ENCODE peak calls at places on chromosomes 1 and 21, in six cellular contexts. One of them, this sample, is unnamed.

GRCh38 chr1:160219062-160219929 is 14.1 kb downstream of the PEA15 start:
- DNase-seq in aorta: no peak
- DNase-seq in stomach: peak
- DNase-seq in left colon: peak
- DNase-seq in GM23248: peak
- DNase-seq in SW480: peak
- DNase-seq in this sample: no peak

GRCh38 chr1:100604372-100604771 is 66.4 kb downstream of the GPR88 start:
- DNase-seq in aorta: no peak
- DNase-seq in left colon: no peak
- DNase-seq in stomach: no peak
- DNase-seq in SW480: no peak
- DNase-seq in GM23248: no peak
- DNase-seq in this sample: no peak

GRCh38 chr1:172719066-172719627 is 60.2 kb downstream of the FASLG start:
- DNase-seq in SW480: peak
- DNase-seq in aorta: no peak
- DNase-seq in left colon: no peak
- DNase-seq in stomach: no peak
- DNase-seq in GM23248: peak
- DNase-seq in this sample: no peak

GRCh38 chr1:154474802-154475201 is 27.2 kb upstream of the TDRD10 start:
- DNase-seq in aorta: no peak
- DNase-seq in left colon: peak
- DNase-seq in GM23248: peak
- DNase-seq in stomach: peak
- DNase-seq in SW480: no peak
- DNase-seq in this sample: peak

GRCh38 chr1:79726911-79727310 is 720.4 kb upstream of the ADGRL4 start:
- DNase-seq in stomach: no peak
- DNase-seq in SW480: no peak
- DNase-seq in left colon: no peak
- DNase-seq in GM23248: no peak
- DNase-seq in aorta: no peak
- DNase-seq in this sample: no peak

GRCh38 chr1:147580200-147580557 is 38.9 kb downstream of the BCL9 start:
- DNase-seq in left colon: no peak
- DNase-seq in SW480: peak
- DNase-seq in aorta: no peak
- DNase-seq in stomach: no peak
- DNase-seq in GM23248: peak
- DNase-seq in this sample: no peak

GRCh38 chr21:38989097-38989744 is 183.5 kb downstream of the ETS2 start:
- DNase-seq in stomach: no peak
- DNase-seq in SW480: no peak
- DNase-seq in GM23248: no peak
- DNase-seq in aorta: no peak
- DNase-seq in left colon: no peak
- DNase-seq in this sample: no peak

GRCh38 chr1:175127565-175127964 is 59.9 kb downstream of the TNN start:
- DNase-seq in SW480: no peak
- DNase-seq in GM23248: no peak
- DNase-seq in aorta: no peak
- DNase-seq in left colon: no peak
- DNase-seq in stomach: no peak
- DNase-seq in this sample: no peak

GRCh38 chr1:77316006-77316405 is 34.2 kb downstream of the AK5 start:
- DNase-seq in stomach: no peak
- DNase-seq in left colon: no peak
- DNase-seq in aorta: no peak
- DNase-seq in GM23248: peak
- DNase-seq in SW480: no peak
- DNase-seq in this sample: no peak

GRCh38 chr1:67280696-67281095 is 27.0 kb upstream of the IL12RB2 start:
- DNase-seq in GM23248: no peak
- DNase-seq in left colon: no peak
- DNase-seq in SW480: peak
- DNase-seq in stomach: no peak
- DNase-seq in aorta: no peak
- DNase-seq in this sample: no peak

GRCh38 chr1:218671573-218671972 is 326.4 kb downstream of the TGFB2 start:
- DNase-seq in GM23248: no peak
- DNase-seq in stomach: no peak
- DNase-seq in SW480: no peak
- DNase-seq in left colon: no peak
- DNase-seq in aorta: no peak
- DNase-seq in this sample: no peak

GRCh38 chr1:150162862-150163706 is 13.4 kb downstream of the PLEKHO1 start:
- DNase-seq in stomach: peak
- DNase-seq in left colon: peak
- DNase-seq in SW480: peak
- DNase-seq in GM23248: peak
- DNase-seq in aorta: peak
- DNase-seq in this sample: peak

GRCh38 chr1:67629370-67630075 is 55.5 kb upstream of the GADD45A start:
- DNase-seq in stomach: no peak
- DNase-seq in aorta: no peak
- DNase-seq in SW480: no peak
- DNase-seq in GM23248: peak
- DNase-seq in left colon: no peak
- DNase-seq in this sample: no peak

This sample was measured in upper lobe of right lung.